ENCODE peak calls at places on chromosomes 1 and 21, in seven cellular contexts. P, J, E, C, X, W and L are unnamed samples. For H3K4me1, the result is how much of the 10 kb centered on the place peaks cover.

GRCh38 chr1:2202008-2202575 is 7.5 kb upstream of the FAAP20 start:
- DNase-seq in C (no peak), P (no peak), J (no peak), X (no peak), E (no peak), W (no peak), L (no peak)

GRCh38 chr1:44390277-44390676 is 14.8 kb upstream of the RNF220 start:
- DNase-seq in W (no peak), E (no peak), X (no peak), C (peak), P (peak), J (no peak), L (no peak)

GRCh38 chr21:39224930-39225329 is 41.7 kb upstream of the PSMG1 start:
- DNase-seq in J (no peak), C (no peak), X (no peak), W (no peak), E (no peak), P (no peak), L (no peak)

GRCh38 chr1:2290595-2291510 is 62.7 kb downstream of the SKI start:
- DNase-seq in J (peak), C (no peak), W (peak), E (peak), P (peak), X (peak), L (peak)

GRCh38 chr1:168179411-168180147 is 817 bp downstream of the TIPRL start:
- DNase-seq in E (peak), X (no peak), J (no peak), W (no peak), C (peak), P (peak), L (no peak)

GRCh38 chr1:20589331-20590312 is 725 bp downstream of the CDA start:
- DNase-seq in W (no peak), X (peak), J (peak), P (peak), C (no peak), E (peak), L (no peak)

GRCh38 chr1:56062625-56063024 is 516.7 kb downstream of the PLPP3 start:
- DNase-seq in J (no peak), X (no peak), P (no peak), W (no peak), C (no peak), E (no peak), L (no peak)

GRCh38 chr1:203271018-203271743 is 34.1 kb upstream of the BTG2 start:
- DNase-seq in C (peak), W (peak), J (no peak), X (peak), E (peak), P (peak), L (peak)

GRCh38 chr1:145845144-145845513 is 301 bp upstream of the NUDT17 start:
- DNase-seq in P (no peak), J (no peak), C (no peak), X (no peak), E (no peak), W (no peak), L (peak)

GRCh38 chr1:32241011-32241763 is 5.8 kb upstream of the FAM167B start:
- DNase-seq in P (peak), X (peak), E (peak), J (peak), C (peak), W (peak), L (peak)

GRCh38 chr1:27935721-27936120 is 921 bp downstream of the SMPDL3B start:
- DNase-seq in X (no peak), P (no peak), E (no peak), C (no peak), J (no peak), W (no peak), L (peak)

DNA sequence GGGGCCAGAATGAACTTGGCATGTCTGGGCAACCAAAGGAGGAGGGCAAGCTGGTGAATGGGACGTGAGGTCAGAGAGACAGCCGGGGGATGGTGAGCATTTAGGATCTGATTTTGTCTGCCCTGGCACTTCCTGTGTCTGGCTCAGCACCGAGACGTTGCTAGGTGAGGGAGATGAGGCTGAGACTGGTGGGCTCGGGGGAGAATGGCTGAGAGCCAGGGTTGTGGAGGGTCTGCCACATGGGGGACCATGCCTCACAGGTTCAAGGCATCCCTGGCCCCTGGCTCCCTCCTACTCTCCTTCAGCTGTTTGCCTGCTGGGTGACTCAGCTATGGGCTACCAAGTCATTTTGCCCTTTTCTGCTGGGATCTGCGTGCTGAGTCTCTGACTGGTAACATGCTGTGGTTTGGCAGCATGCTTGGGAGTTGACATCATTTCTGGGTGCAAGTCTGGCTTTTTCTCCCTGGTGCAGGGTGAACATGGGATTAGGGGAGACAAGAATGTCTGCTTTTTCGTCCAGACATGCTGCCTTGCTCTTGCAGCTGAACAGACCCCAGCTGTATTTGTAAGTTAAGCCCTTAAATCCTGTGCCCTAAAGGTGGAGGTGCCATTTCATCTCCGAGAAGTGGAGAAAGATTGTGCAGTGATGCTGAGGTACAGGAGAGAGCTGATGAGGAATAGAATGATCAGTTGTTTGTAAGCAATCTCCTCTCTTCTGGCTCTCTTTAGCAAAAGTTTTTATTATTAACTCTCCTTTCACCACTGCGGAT is 17.6 kb downstream of the GALNT2 start:
- DNase-seq in J (no peak), X (no peak), W (no peak), P (peak), E (no peak), C (peak), L (no peak)
- H3K27ac ChIP-seq in J (peak), X (no peak), W (no peak), P (peak), E (no peak), C (peak), L (peak)

GRCh38 chr1:226471467-226471866 is 63.6 kb upstream of the PARP1 start:
- DNase-seq in X (no peak), P (no peak), J (no peak), W (no peak), E (no peak), C (no peak), L (peak)

GRCh38 chr1:226474041-226474440 is 66.1 kb upstream of the PARP1 start:
- DNase-seq in X (no peak), C (no peak), E (no peak), J (no peak), P (no peak), W (no peak), L (no peak)

GRCh38 chr1:226473325-226473724 is 65.4 kb upstream of the PARP1 start:
- DNase-seq in W (no peak), X (no peak), E (no peak), P (no peak), J (no peak), C (no peak), L (no peak)

GRCh38 chr1:226467443-226467842 is 59.5 kb upstream of the PARP1 start:
- DNase-seq in X (no peak), E (no peak), P (no peak), C (no peak), J (no peak), W (no peak), L (no peak)

GRCh38 chr1:226470921-226471320 is 63.0 kb upstream of the PARP1 start:
- DNase-seq in C (no peak), X (no peak), E (no peak), W (no peak), J (no peak), P (no peak), L (no peak)
- H3K4me1 ChIP-seq in C (under half), X (under half), E (under half), W (under half), J (under half), P (under half), L (under half)

GRCh38 chr21:37654596-37654995 is 261.7 kb downstream of the KCNJ6 start:
- DNase-seq in C (no peak), E (no peak), W (no peak), P (no peak), X (no peak), J (no peak), L (no peak)
- H3K4me3 ChIP-seq in C (no peak), E (no peak), W (no peak), P (no peak), X (no peak), J (no peak), L (no peak)

GRCh38 chr1:153985984-153986761 is at the start of gene RAB13:
- DNase-seq in W (no peak), E (peak), J (peak), C (peak), X (peak), P (peak), L (peak)
- H3K27ac ChIP-seq in W (peak), E (peak), J (peak), C (peak), X (peak), P (peak), L (peak)

DNA sequence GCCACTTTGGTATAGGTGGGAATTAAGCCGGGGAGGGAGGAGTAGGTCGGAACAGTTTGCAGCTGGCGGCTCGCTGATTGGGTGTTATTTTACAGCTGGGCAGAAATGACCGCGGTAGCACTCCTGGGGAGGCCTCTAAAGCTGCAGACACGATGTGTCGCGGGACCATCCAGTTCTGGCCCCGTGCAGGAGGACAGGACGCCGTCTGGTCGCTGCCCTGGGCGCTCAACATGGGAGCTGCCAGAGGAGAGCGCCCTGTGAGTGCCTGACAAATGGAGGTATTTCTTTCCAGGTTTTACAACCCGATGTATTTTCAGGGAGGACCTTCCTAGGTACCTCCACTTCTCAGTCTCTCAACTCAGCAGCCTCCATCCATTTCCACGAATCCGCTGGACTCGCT is 46.2 kb downstream of the CDC7 start:
- DNase-seq in X (no peak), W (no peak), C (peak), P (no peak), J (no peak), E (no peak), L (no peak)
- H3K4me1 ChIP-seq in X (under half), W (half or more), C (under half), P (under half), J (under half), E (under half), L (under half)

GRCh38 chr1:93681095-93681548 is 515 bp downstream of the BCAR3 start:
- DNase-seq in E (no peak), W (no peak), P (peak), X (no peak), C (no peak), J (peak), L (no peak)

GRCh38 chr1:93679546-93679945 is 2.1 kb downstream of the BCAR3 start:
- DNase-seq in X (no peak), J (no peak), C (no peak), E (no peak), P (peak), W (no peak), L (no peak)

GRCh38 chr1:93681549-93682412 is at the start of gene BCAR3:
- DNase-seq in E (peak), C (peak), P (peak), J (peak), X (peak), W (no peak), L (peak)

GRCh38 chr1:93678966-93679480 is 2.6 kb downstream of the BCAR3 start:
- DNase-seq in P (no peak), E (no peak), W (no peak), J (no peak), X (no peak), C (no peak), L (no peak)

DNA sequence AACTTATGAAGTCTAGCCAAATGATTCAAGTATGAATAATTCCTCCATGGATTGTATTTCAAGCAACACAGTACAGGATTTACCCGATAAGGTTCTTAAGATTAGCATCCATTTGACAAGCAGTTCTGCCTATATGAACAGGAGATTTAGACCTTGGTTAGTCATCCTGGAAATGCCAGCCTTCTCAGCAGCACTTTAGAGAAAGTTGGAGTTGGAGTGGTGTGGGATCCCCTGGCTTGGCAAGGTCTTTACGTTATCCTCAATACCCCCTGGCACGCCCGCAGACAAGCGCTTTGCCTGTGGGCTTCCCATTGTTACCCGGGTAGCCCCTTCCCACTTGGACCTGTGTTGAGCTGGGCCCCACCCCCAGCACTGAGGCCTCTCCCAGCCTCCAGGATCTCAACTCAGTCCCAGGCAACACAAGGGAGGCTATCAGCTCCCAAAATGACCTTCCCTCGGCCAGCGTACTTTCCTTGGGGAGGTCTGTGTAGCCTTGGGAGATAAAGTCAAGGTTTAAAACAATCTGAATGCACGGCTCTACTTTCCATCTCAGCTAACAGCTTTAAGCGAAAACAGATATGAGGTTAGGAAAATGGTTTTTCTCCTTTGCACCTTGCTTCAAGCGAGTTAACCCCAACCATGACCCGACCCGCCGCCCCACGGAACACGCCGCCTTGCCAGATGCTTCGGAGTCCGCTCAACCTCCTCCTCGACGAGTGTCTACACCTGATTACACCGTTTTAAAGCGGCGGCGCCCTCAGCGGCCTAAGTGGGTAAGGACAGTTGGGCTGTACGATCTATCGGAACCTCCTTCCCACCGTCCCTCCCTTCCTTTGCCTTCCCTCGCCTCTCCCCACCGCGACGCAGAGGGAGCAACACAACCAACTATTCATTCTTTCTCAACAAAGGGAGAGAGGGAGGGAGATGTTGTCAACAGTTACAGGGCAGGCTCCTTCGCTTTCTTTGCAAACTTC is 1.2 kb downstream of the BCAR3 start:
- DNase-seq in X (peak), P (peak), J (peak), C (peak), W (no peak), E (peak), L (peak)
- H3K4me3 ChIP-seq in X (peak), P (peak), J (peak), C (peak), W (no peak), E (peak), L (peak)

GRCh38 chr21:46029201-46029924 is 47.8 kb downstream of the COL6A1 start:
- DNase-seq in P (peak), X (no peak), W (no peak), E (no peak), J (no peak), C (no peak), L (no peak)
- H3K27ac ChIP-seq in P (peak), X (peak), W (no peak), E (peak), J (no peak), C (no peak), L (no peak)

GRCh38 chr1:54348700-54349021 is 57.5 kb downstream of the SSBP3 start:
- DNase-seq in P (no peak), J (no peak), X (no peak), E (no peak), C (no peak), W (no peak), L (no peak)
- H3K4me1 ChIP-seq in P (under half), J (under half), X (under half), E (under half), C (under half), W (under half), L (under half)

GRCh38 chr21:43294194-43294902 is 125.5 kb downstream of the CRYAA start:
- DNase-seq in C (no peak), E (no peak), J (peak), P (no peak), X (no peak), W (no peak), L (no peak)
- H3K4me3 ChIP-seq in C (no peak), E (no peak), J (no peak), P (no peak), X (no peak), W (no peak), L (no peak)